ENCODE peak calls at places on chromosomes 13 and 19, in nine cellular contexts. W, B, H, F, X, U, L, A and Y are unnamed samples.

GRCh38 chr13:20219585-20219984 is 12.5 kb downstream of the GJB6 start:
- DNase-seq in H (no peak), B (no peak), F (no peak), X (no peak), U (no peak), W (no peak), L (no peak), A (no peak), Y (no peak)

GRCh38 chr13:91592050-91593014 is 193.9 kb downstream of the GPC5 start:
- DNase-seq in L (no peak), F (no peak), U (no peak), B (no peak), X (no peak), H (no peak), W (no peak), A (peak), Y (no peak)

GRCh38 chr13:80339578-80339840 is 1.4 kb downstream of the SPRY2 start:
- DNase-seq in L (no peak), A (no peak), H (no peak), U (no peak), W (no peak), X (no peak), B (no peak), F (no peak), Y (peak)

GRCh38 chr19:29639086-29639485 is 26.2 kb upstream of the PLEKHF1 start:
- DNase-seq in U (no peak), W (no peak), A (peak), H (no peak), B (no peak), F (no peak), L (no peak), X (no peak), Y (no peak)

GRCh38 chr19:41872775-41873647 is 4.1 kb upstream of the CD79A start:
- DNase-seq in L (peak), X (peak), U (peak), B (peak), A (no peak), H (no peak), F (no peak), W (peak), Y (peak)

GRCh38 chr19:1862424-1863307 is 713 bp downstream of the KLF16 start:
- DNase-seq in B (no peak), X (peak), L (no peak), A (peak), F (no peak), U (no peak), H (no peak), W (peak), Y (no peak)

GRCh38 chr13:35621989-35622388 is 145.5 kb upstream of the MAB21L1 start:
- DNase-seq in F (no peak), H (no peak), U (no peak), X (no peak), W (no peak), L (peak), B (no peak), A (no peak), Y (no peak)

GRCh38 chr19:3360494-3361383 is 5.6 kb upstream of the NFIC start:
- DNase-seq in U (peak), L (no peak), B (peak), H (no peak), W (peak), A (peak), X (peak), F (no peak), Y (peak)

GRCh38 chr13:20544186-20544914 is 18.7 kb upstream of the CRYL1 start:
- DNase-seq in L (no peak), B (no peak), X (no peak), A (no peak), F (no peak), H (no peak), U (no peak), W (no peak), Y (no peak)

GRCh38 chr13:73057284-73058025 is 1.4 kb upstream of the KLF5 start:
- DNase-seq in L (no peak), F (no peak), B (no peak), H (no peak), U (no peak), A (no peak), W (no peak), X (no peak), Y (no peak)

GRCh38 chr13:80547885-80548284 is 207.0 kb upstream of the SPRY2 start:
- DNase-seq in L (no peak), X (no peak), H (no peak), F (no peak), W (no peak), A (no peak), B (no peak), U (no peak), Y (no peak)

GRCh38 chr19:19140476-19140875 is 2.2 kb upstream of the TMEM161A start:
- DNase-seq in U (no peak), L (peak), A (no peak), B (no peak), H (peak), X (no peak), W (no peak), F (no peak), Y (no peak)

GRCh38 chr19:12763100-12763499 is 11.5 kb downstream of the BEST2 start:
- DNase-seq in U (no peak), X (no peak), W (no peak), A (no peak), L (no peak), B (no peak), H (no peak), F (no peak), Y (no peak)

GRCh38 chr19:54107876-54108490 is 5.3 kb downstream of the NDUFA3 start:
- DNase-seq in W (no peak), U (no peak), H (no peak), L (no peak), X (no peak), A (no peak), B (no peak), F (no peak), Y (no peak)

GRCh38 chr13:30338331-30338851 is 31.0 kb upstream of the KATNAL1 start:
- DNase-seq in B (no peak), L (peak), A (no peak), W (no peak), U (no peak), F (no peak), X (no peak), H (no peak), Y (no peak)

GRCh38 chr13:106471957-106472543 is 63.4 kb downstream of the EFNB2 start:
- DNase-seq in U (peak), X (no peak), F (peak), W (no peak), H (peak), B (peak), A (no peak), L (peak), Y (no peak)

GRCh38 chr13:51681037-51681678 is 96.9 kb downstream of the WDFY2 start:
- DNase-seq in X (no peak), H (peak), U (no peak), A (no peak), W (no peak), B (peak), F (peak), L (peak), Y (no peak)

GRCh38 chr19:54335164-54335563 is 3.8 kb downstream of the LILRA4 start:
- DNase-seq in H (no peak), W (no peak), X (no peak), L (no peak), B (no peak), A (peak), U (no peak), F (no peak), Y (no peak)

GRCh38 chr13:50309200-50309848 is 294.1 kb downstream of the KCNRG start:
- DNase-seq in A (no peak), U (no peak), X (no peak), W (no peak), H (no peak), L (no peak), B (no peak), F (no peak), Y (no peak)

GRCh38 chr19:28504727-28505126 is 708.2 kb downstream of the UQCRFS1 start:
- DNase-seq in H (no peak), F (no peak), B (no peak), X (no peak), W (no peak), A (peak), L (no peak), U (no peak), Y (no peak)

GRCh38 chr19:28021316-28022185 is 1191.4 kb downstream of the UQCRFS1 start:
- DNase-seq in F (no peak), U (no peak), A (no peak), H (no peak), W (no peak), X (no peak), B (no peak), L (no peak), Y (no peak)

GRCh38 chr13:73464758-73465628 is 406.2 kb downstream of the KLF5 start:
- DNase-seq in W (no peak), F (no peak), X (no peak), U (no peak), B (no peak), A (no peak), H (no peak), L (no peak), Y (no peak)

GRCh38 chr19:8935460-8935859 is 74.7 kb downstream of the MUC16 start:
- DNase-seq in U (no peak), B (no peak), L (peak), A (peak), W (no peak), X (no peak), F (no peak), H (no peak), Y (no peak)

GRCh38 chr19:43425567-43426392 is 11.1 kb downstream of the TEX101 start:
- DNase-seq in A (no peak), H (no peak), F (no peak), W (no peak), L (peak), X (no peak), U (peak), B (no peak), Y (no peak)

GRCh38 chr19:6393982-6394412 is 1.0 kb upstream of the GTF2F1 start:
- DNase-seq in X (peak), U (no peak), A (no peak), L (no peak), H (no peak), B (no peak), W (peak), F (no peak), Y (no peak)